ENCODE peak calls at places on chromosomes 12 and 14, in four cellular contexts. F, X, D and Z are unnamed samples.
A peak's percentile ranks its signal among the peaks of the same experiment; 100 is the strongest.

GRCh38 chr12:113439606-113440030 is 17.4 kb downstream of the SDSL start:
- DNase-seq in F (no peak), X (peak; percentile 60), D (peak; percentile 54), Z (no peak)

GRCh38 chr12:12365931-12366431 is 9.1 kb downstream of the BORCS5 start:
- DNase-seq in F (no peak), X (no peak), D (peak; percentile 49), Z (no peak)

GRCh38 chr12:31517994-31518393 is 72.9 kb downstream of the DENND5B start:
- DNase-seq in F (no peak), X (no peak), D (peak; percentile 30), Z (no peak)

GRCh38 chr12:3199551-3200031 is 122.4 kb downstream of the TSPAN9 start:
- DNase-seq in F (no peak), X (peak; percentile 25), D (peak; percentile 56), Z (no peak)

GRCh38 chr12:112096667-112097066 is 11.9 kb downstream of the NAA25 start:
- DNase-seq in F (no peak), X (peak; percentile 77), D (peak; percentile 89), Z (no peak)

GRCh38 chr12:12719496-12719895 is 2.3 kb downstream of the CDKN1B start:
- DNase-seq in F (no peak), X (peak; percentile 29), D (peak; percentile 30), Z (peak; percentile 15)

GRCh38 chr12:108305520-108305919 is 33.6 kb downstream of the CMKLR1 start:
- DNase-seq in F (no peak), X (no peak), D (peak; percentile 99), Z (no peak)

GRCh38 chr14:60349663-60350365 is 100.8 kb downstream of the PPM1A start:
- DNase-seq in F (no peak), X (peak; percentile 58), D (peak; percentile 70), Z (no peak)

GRCh38 chr14:64970776-64971451 is 1.2 kb downstream of the RAB15 start:
- DNase-seq in F (no peak), X (peak; percentile 46), D (peak; percentile 20), Z (no peak)

GRCh38 chr12:96889273-96889933 is 17.7 kb upstream of the NEDD1 start:
- DNase-seq in F (no peak), X (peak; percentile 22), D (peak; percentile 88), Z (no peak)

GRCh38 chr14:59438148-59438766 is 26.9 kb downstream of the GPR135 start:
- DNase-seq in F (no peak), X (no peak), D (peak; percentile 75), Z (no peak)

GRCh38 chr12:124862768-124863408 is 776 bp downstream of the SCARB1 start:
- DNase-seq in F (no peak), X (no peak), D (peak; percentile 41), Z (peak; percentile 12)

GRCh38 chr14:84421611-84422010 is 1108.3 kb upstream of the FLRT2 start:
- DNase-seq in F (no peak), X (no peak), D (no peak), Z (no peak)

GRCh38 chr12:21264232-21264631 is 70.5 kb downstream of the SLCO1A2 start:
- DNase-seq in F (no peak), X (no peak), D (no peak), Z (no peak)

GRCh38 chr12:45439039-45439438 is 223.1 kb downstream of the ANO6 start:
- DNase-seq in F (no peak), X (peak; percentile 8), D (peak; percentile 19), Z (no peak)

GRCh38 chr12:40253936-40254335 is 29.1 kb downstream of the LRRK2 start:
- DNase-seq in F (no peak), X (no peak), D (peak; percentile 84), Z (no peak)

GRCh38 chr12:114478891-114479290 is 72.9 kb upstream of the TBX5 start:
- DNase-seq in F (no peak), X (no peak), D (no peak), Z (no peak)

GRCh38 chr12:95318071-95318545 is 100.5 kb downstream of the VEZT start:
- DNase-seq in F (no peak), X (peak; percentile 96), D (peak; percentile 75), Z (no peak)

GRCh38 chr14:54776361-54777001 is 126.1 kb downstream of the GCH1 start:
- DNase-seq in F (no peak), X (no peak), D (peak; percentile 86), Z (peak; percentile 24)

GRCh38 chr12:54074308-54074707 is 20.7 kb downstream of the HOXC4 start:
- DNase-seq in F (no peak), X (no peak), D (no peak), Z (no peak)

GRCh38 chr14:81453166-81453766 is 53.1 kb upstream of the STON2 start:
- DNase-seq in F (no peak), X (peak; percentile 60), D (peak; percentile 71), Z (peak; percentile 39)

GRCh38 chr12:59695379-59695778 is 99.5 kb downstream of the SLC16A7 start:
- DNase-seq in F (no peak), X (no peak), D (peak; percentile 87), Z (no peak)

GRCh38 chr12:114817491-114818440 is 133.8 kb upstream of the TBX3 start:
- DNase-seq in F (no peak), X (no peak), D (no peak), Z (no peak)

GRCh38 chr12:117685115-117685926 is 283.5 kb downstream of the KSR2 start:
- DNase-seq in F (no peak), X (peak; percentile 96), D (peak; percentile 89), Z (no peak)

GRCh38 chr12:94571556-94571955 is 78.8 kb downstream of the TMCC3 start:
- DNase-seq in F (no peak), X (peak; percentile 62), D (peak; percentile 33), Z (no peak)

GRCh38 chr12:127728729-127729128 is 538.2 kb upstream of the TMEM132C start:
- DNase-seq in F (no peak), X (no peak), D (no peak), Z (no peak)

GRCh38 chr14:70658899-70659298 is 17.2 kb downstream of the TTC9 start:
- DNase-seq in F (no peak), X (no peak), D (no peak), Z (peak; percentile 45)
- H3K4me3 ChIP-seq in F (no peak overlapping the region), X (no peak overlapping the region), D (no peak overlapping the region), Z (no peak overlapping the region)

DNA sequence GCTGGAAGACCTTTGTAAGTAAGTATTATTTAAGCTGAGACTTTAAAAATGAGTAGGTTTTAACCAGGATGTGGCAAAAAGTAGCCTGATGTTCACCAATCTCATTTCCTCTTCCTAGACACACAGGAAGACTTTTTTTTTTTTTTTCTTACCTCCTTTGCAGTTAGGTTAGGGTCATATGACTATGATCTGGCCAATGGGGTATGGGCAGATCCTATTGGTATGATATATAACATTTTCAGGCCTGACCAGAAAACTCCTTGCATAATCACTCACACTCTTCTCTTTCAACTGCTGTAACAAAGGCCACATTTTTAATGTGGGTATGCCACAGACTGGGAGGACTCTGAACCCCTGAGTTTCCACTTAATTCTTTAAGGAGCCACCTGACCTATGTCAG is 2.7 kb upstream of the RPS6KA5 start:
- DNase-seq in F (no peak), X (peak; percentile 29), D (peak; percentile 2), Z (peak; percentile 71)
- H3K27ac ChIP-seq in F (peak overlapping the region; percentile 60), X (no peak overlapping the region), D (no peak overlapping the region), Z (peak overlapping the region; percentile 39)

GRCh38 chr12:72491399-72491798 is 219.2 kb downstream of the TRHDE start:
- DNase-seq in F (no peak), X (no peak), D (peak; percentile 12), Z (no peak)
- H3K4me1 ChIP-seq in F (no peaks in the 10 kb centered on the region), X (no peaks in the 10 kb centered on the region), D (no peaks in the 10 kb centered on the region), Z (no peaks in the 10 kb centered on the region)

DNA sequence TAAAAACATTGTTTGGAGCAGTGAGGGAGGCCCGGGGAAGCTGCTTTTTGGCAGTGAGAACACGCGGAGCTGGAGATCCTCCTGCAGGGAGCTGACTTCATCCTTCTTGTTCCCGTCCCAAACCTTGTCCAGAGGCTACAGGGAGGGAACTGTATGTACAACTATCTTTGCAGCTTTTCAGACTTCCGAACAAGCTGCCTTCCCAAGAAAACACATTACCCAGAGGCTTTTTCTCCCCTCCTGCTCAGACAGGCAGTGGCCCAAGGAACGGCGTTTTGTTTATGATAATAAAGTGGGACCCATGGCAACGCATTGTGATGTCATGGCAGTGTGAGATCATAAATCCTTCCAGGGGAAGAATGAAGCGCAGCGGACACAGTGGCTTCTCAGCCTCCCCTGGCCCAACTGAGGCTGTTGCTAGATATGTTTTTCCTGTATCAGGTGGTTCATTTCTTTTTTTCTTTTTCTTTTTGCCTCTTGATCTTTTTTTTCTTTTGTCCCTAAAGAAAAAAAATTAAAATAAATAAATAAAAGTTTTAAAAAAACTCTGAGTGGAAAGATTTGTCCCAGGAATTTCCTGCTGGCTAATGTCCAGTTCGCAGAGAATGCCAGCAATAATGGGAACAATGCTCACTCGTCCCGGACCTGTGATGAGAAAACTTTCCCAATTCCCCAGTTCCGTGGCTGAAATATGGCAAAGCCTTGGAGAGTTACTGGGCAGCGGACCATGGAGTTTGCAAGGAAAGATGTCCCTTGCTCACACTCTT is 103.5 kb upstream of the MAP1LC3B2 start:
- DNase-seq in F (no peak), X (peak; percentile 93), D (peak; percentile 96), Z (no peak)
- H3K4me3 ChIP-seq in F (no peak overlapping the region), X (no peak overlapping the region), D (peak overlapping the region; percentile 50), Z (no peak overlapping the region)

GRCh38 chr12:29159690-29160089 is 10.6 kb downstream of the FAR2 start:
- DNase-seq in F (no peak), X (no peak), D (no peak), Z (no peak)
- H3K27ac ChIP-seq in F (no peak overlapping the region), X (no peak overlapping the region), D (no peak overlapping the region), Z (no peak overlapping the region)

GRCh38 chr14:30990766-30991165 is 34.7 kb upstream of the AP4S1 start:
- DNase-seq in F (no peak), X (no peak), D (peak; percentile 11), Z (no peak)
- H3K4me1 ChIP-seq in F (no peaks in the 10 kb centered on the region), X (peaks cover 53% of the 10 kb centered on the region), D (peaks cover 22% of the 10 kb centered on the region), Z (peaks cover 24% of the 10 kb centered on the region)